ENCODE peak calls at places on chromosomes 2 and 18, in ten cellular contexts. K is fibroblast of lung; E is uterus; V is mesenchymal stem cell; Z is effector memory CD4-positive, alpha-beta T cell; D is heart right ventricle; I is pancreas; Y is ovary; U is Peyer's patch; T is sigmoid colon. R is an unnamed sample. For H3K4me1 and H3K36me3, the result is how much of the 10 kb centered on the place peaks cover.

GRCh38 chr2:210620456-210620855 is 64.1 kb downstream of the CPS1 start:
- DNase-seq in K (peak), E (no peak), V (no peak), Z (no peak), D (no peak), I (no peak), Y (no peak), U (no peak), T (no peak), R (no peak)

GRCh38 chr2:171348056-171348455 is 85.7 kb downstream of the METTL8 start:
- DNase-seq in K (no peak), E (no peak), V (peak), Z (no peak), D (no peak), I (no peak), Y (no peak), U (no peak), T (no peak), R (no peak)

GRCh38 chr2:54657664-54658083 is 65.8 kb upstream of the EML6 start:
- DNase-seq in K (no peak), E (peak), V (peak), Z (no peak), D (no peak), I (peak), Y (no peak), U (peak), T (peak), R (peak)

GRCh38 chr2:100247256-100248043 is 74.9 kb downstream of the LONRF2 start:
- DNase-seq in K (no peak), E (no peak), V (no peak), Z (no peak), D (no peak), I (no peak), Y (no peak), U (peak), T (no peak), R (no peak)

GRCh38 chr2:181891966-181892794 is 650 bp downstream of the ITPRID2 start:
- DNase-seq in K (peak), E (peak), V (peak), Z (peak), D (peak), I (peak), Y (peak), U (peak), T (peak), R (peak)

GRCh38 chr2:12587729-12588522 is 128.8 kb upstream of the TRIB2 start:
- DNase-seq in K (peak), E (peak), V (peak), Z (no peak), D (no peak), I (no peak), Y (peak), U (peak), T (peak), R (peak)

GRCh38 chr2:164599954-164600589 is 21.2 kb downstream of the GRB14 start:
- DNase-seq in K (peak), E (no peak), V (peak), Z (no peak), D (peak), I (peak), Y (no peak), U (peak), T (no peak), R (peak)

GRCh38 chr2:28469304-28469703 is 26.6 kb upstream of the PLB1 start:
- DNase-seq in K (peak), E (no peak), V (no peak), Z (no peak), D (no peak), I (no peak), Y (no peak), U (no peak), T (peak), R (no peak)

GRCh38 chr2:104678181-104678580 is 175.7 kb upstream of the POU3F3 start:
- DNase-seq in K (no peak), E (no peak), V (no peak), Z (no peak), D (no peak), I (no peak), Y (no peak), U (no peak), T (no peak), R (no peak)

GRCh38 chr2:163351966-163352365 is 383.8 kb downstream of the FIGN start:
- DNase-seq in K (no peak), E (no peak), V (no peak), Z (no peak), D (no peak), I (no peak), Y (no peak), U (no peak), T (no peak), R (no peak)

GRCh38 chr2:59885536-59885935 is 667.9 kb downstream of the BCL11A start:
- DNase-seq in K (no peak), E (peak), V (no peak), Z (no peak), D (no peak), I (peak), Y (no peak), U (no peak), T (no peak), R (no peak)

GRCh38 chr18:79642626-79643025 is 37.0 kb upstream of the CTDP1 start:
- DNase-seq in K (peak), E (no peak), V (peak), Z (no peak), D (no peak), I (no peak), Y (no peak), U (no peak), T (no peak), R (no peak)

GRCh38 chr2:189870396-189871089 is 86.3 kb downstream of the PMS1 start:
- DNase-seq in K (no peak), E (no peak), V (no peak), Z (no peak), D (no peak), I (no peak), Y (no peak), U (no peak), T (no peak), R (no peak)

GRCh38 chr2:178530625-178531142 is 50.4 kb downstream of the PLEKHA3 start:
- DNase-seq in K (no peak), E (no peak), V (no peak), Z (no peak), D (no peak), I (no peak), Y (no peak), U (no peak), T (no peak), R (no peak)

GRCh38 chr2:39593439-39594393 is 72.0 kb upstream of the TMEM178A start:
- DNase-seq in K (peak), E (no peak), V (peak), Z (no peak), D (peak), I (peak), Y (peak), U (no peak), T (no peak), R (peak)

GRCh38 chr18:35409921-35410320 is 32.8 kb upstream of the ZNF396 start:
- DNase-seq in K (no peak), E (no peak), V (no peak), Z (no peak), D (no peak), I (no peak), Y (no peak), U (no peak), T (no peak), R (peak)

GRCh38 chr2:3349211-3349693 is 28.4 kb downstream of the EIPR1 start:
- DNase-seq in K (peak), E (no peak), V (no peak), Z (no peak), D (no peak), I (no peak), Y (no peak), U (no peak), T (no peak), R (no peak)

GRCh38 chr2:26568076-26568890 is 72.9 kb downstream of the CIB4 start:
- DNase-seq in K (no peak), E (no peak), V (no peak), Z (no peak), D (no peak), I (no peak), Y (no peak), U (peak), T (peak), R (no peak)

GRCh38 chr2:30136729-30137444 is 9.9 kb upstream of the YPEL5 start:
- DNase-seq in K (no peak), E (no peak), V (no peak), Z (no peak), D (no peak), I (no peak), Y (no peak), U (no peak), T (no peak), R (no peak)
- H3K27ac ChIP-seq in K (no peak), E (no peak), V (no peak), Z (no peak), D (no peak), I (no peak), Y (no peak), U (no peak), T (no peak), R (no peak)

GRCh38 chr18:31248783-31249521 is 69.0 kb upstream of the DSG1 start:
- DNase-seq in K (peak), E (no peak), V (no peak), Z (no peak), D (no peak), I (no peak), Y (no peak), U (no peak), T (no peak), R (no peak)

GRCh38 chr18:31247574-31248199 is 70.3 kb upstream of the DSG1 start:
- DNase-seq in K (peak), E (no peak), V (peak), Z (no peak), D (no peak), I (no peak), Y (no peak), U (no peak), T (no peak), R (no peak)

GRCh38 chr18:31246460-31246859 is 71.5 kb upstream of the DSG1 start:
- DNase-seq in K (no peak), E (no peak), V (no peak), Z (no peak), D (no peak), I (no peak), Y (no peak), U (no peak), T (no peak), R (no peak)

GRCh38 chr18:31252522-31252921 is 65.4 kb upstream of the DSG1 start:
- DNase-seq in K (no peak), E (no peak), V (no peak), Z (no peak), D (no peak), I (no peak), Y (no peak), U (no peak), T (no peak), R (no peak)

DNA sequence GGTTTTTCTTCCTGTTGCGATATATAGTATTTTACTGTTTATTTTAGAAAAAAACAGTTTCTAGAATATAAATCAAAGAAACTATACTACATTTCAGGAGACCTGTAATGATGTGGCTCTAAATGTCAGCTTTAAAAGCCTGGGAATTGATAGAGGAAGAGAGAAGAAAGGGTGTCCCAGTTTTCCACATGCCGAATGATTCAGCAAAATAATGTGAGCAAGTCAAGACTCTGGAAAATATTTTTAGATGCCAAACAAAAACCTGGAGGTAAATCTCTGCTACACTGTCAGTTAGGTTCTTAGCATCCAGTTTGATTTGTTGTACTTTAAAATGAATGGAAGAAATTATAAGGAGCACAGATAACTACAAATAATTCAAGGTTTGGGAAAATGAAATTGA is 67.1 kb upstream of the DSG1 start:
- DNase-seq in K (no peak), E (no peak), V (no peak), Z (no peak), D (no peak), I (no peak), Y (no peak), U (no peak), T (no peak), R (no peak)
- H3K4me1 ChIP-seq in K (under half), E (under half), V (under half), Z (under half), D (under half), I (under half), Y (under half), U (under half), T (under half), R (under half)

DNA sequence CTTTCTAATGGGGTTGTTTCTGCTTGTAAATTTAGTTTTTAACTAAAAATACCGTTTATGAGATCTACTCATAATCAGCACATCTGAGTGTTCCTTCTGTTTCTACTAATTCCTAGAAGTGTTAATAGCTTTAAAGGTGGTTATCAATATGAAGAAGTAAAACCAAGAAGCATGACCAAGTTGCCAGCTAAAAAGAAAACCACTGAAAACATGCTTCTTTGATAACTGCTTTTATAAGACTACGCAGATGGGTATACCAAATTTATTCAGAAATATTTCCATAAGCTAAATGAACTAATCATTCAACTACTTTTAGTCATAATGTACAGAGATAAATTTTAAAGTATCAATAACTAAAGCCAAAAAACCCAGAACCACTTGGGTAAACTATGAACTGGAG is 101.9 kb downstream of the C2orf74 start:
- DNase-seq in K (no peak), E (no peak), V (no peak), Z (no peak), D (no peak), I (no peak), Y (no peak), U (no peak), T (no peak), R (no peak)
- H3K36me3 ChIP-seq in K (under half), E (under half), V (under half), Z (under half), D (under half), I (under half), Y (under half), U (under half), T (half or more), R (under half)

DNA sequence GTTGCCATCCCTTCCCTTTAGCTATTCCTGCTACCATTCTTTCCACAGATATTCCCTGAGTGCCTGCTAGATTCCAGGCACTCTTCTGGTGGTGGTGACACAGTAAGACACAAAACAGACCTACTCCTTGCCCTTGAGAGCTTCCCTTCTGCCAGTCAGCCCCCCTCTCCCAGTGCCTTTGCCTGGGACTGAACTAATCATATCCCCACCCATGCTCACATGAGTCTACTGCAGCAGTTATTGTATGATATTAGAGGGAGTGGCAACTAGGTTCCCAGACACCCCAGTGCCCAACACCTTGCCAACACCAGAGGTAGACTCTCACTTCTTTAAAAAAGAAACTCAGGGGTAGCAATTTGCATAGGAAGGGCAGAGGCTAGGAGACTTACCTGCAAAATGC is 7.2 kb upstream of the LBH start:
- DNase-seq in K (no peak), E (no peak), V (no peak), Z (no peak), D (no peak), I (no peak), Y (no peak), U (no peak), T (no peak), R (peak)
- H3K27ac ChIP-seq in K (no peak), E (peak), V (no peak), Z (peak), D (peak), I (no peak), Y (peak), U (peak), T (peak), R (peak)

GRCh38 chr2:231128541-231128940 is 3.7 kb upstream of the HTR2B start:
- DNase-seq in K (no peak), E (no peak), V (no peak), Z (no peak), D (no peak), I (no peak), Y (no peak), U (no peak), T (no peak), R (no peak)

GRCh38 chr2:231126123-231126522 is 1.3 kb upstream of the HTR2B start:
- DNase-seq in K (no peak), E (no peak), V (no peak), Z (no peak), D (no peak), I (no peak), Y (no peak), U (no peak), T (no peak), R (no peak)

GRCh38 chr2:231129216-231129615 is 4.4 kb upstream of the HTR2B start:
- DNase-seq in K (no peak), E (no peak), V (no peak), Z (no peak), D (no peak), I (no peak), Y (no peak), U (no peak), T (no peak), R (no peak)

GRCh38 chr2:231127936-231128335 is 3.1 kb upstream of the HTR2B start:
- DNase-seq in K (no peak), E (no peak), V (no peak), Z (no peak), D (no peak), I (no peak), Y (no peak), U (no peak), T (no peak), R (peak)

GRCh38 chr2:231127480-231127879 is 2.6 kb upstream of the HTR2B start:
- DNase-seq in K (no peak), E (no peak), V (no peak), Z (no peak), D (no peak), I (no peak), Y (no peak), U (no peak), T (no peak), R (no peak)
- H3K4me1 ChIP-seq in K (under half), E (under half), V (under half), Z (under half), D (under half), I (under half), Y (under half), U (under half), T (under half), R (under half)

GRCh38 chr18:44128365-44128764 is 552.3 kb upstream of the SETBP1 start:
- DNase-seq in K (peak), E (no peak), V (peak), Z (no peak), D (no peak), I (no peak), Y (no peak), U (no peak), T (no peak), R (no peak)

GRCh38 chr18:44134447-44134846 is 546.2 kb upstream of the SETBP1 start:
- DNase-seq in K (no peak), E (no peak), V (no peak), Z (no peak), D (no peak), I (no peak), Y (no peak), U (no peak), T (no peak), R (no peak)

GRCh38 chr18:44133483-44133882 is 547.2 kb upstream of the SETBP1 start:
- DNase-seq in K (peak), E (no peak), V (no peak), Z (no peak), D (no peak), I (no peak), Y (no peak), U (no peak), T (no peak), R (no peak)

GRCh38 chr18:44126598-44126997 is 554.1 kb upstream of the SETBP1 start:
- DNase-seq in K (no peak), E (no peak), V (no peak), Z (no peak), D (no peak), I (no peak), Y (no peak), U (no peak), T (no peak), R (no peak)

GRCh38 chr18:44130365-44130942 is 550.2 kb upstream of the SETBP1 start:
- DNase-seq in K (peak), E (no peak), V (peak), Z (no peak), D (peak), I (no peak), Y (no peak), U (peak), T (no peak), R (peak)
- H3K36me3 ChIP-seq in K (under half), E (under half), V (under half), Z (under half), D (under half), I (under half), Y (under half), U (under half), T (under half), R (under half)